ENCODE peak calls at places on chromosomes 4 and X, in four cellular contexts. Y is HCT116, L is K562, J is HepG2. W is an unnamed sample.

GRCh38 chrX:41351923-41352322 is 18.0 kb downstream of the DDX3X start:
- DNase-seq in Y (no peak), L (no peak), J (no peak), W (no peak)

GRCh38 chr4:4985844-4986243 is 33.4 kb downstream of the CYTL1 start:
- DNase-seq in J (no peak), Y (no peak), L (no peak), W (no peak)

GRCh38 chrX:20686256-20686655 is 419.5 kb upstream of the RPS6KA3 start:
- DNase-seq in Y (no peak), L (no peak), J (no peak), W (no peak)

GRCh38 chr4:122908223-122908622 is 14.2 kb downstream of the NUDT6 start:
- DNase-seq in Y (no peak), J (no peak), L (no peak), W (no peak)

GRCh38 chr4:173509031-173510001 is 20.7 kb downstream of the HAND2 start:
- DNase-seq in L (no peak), Y (no peak), J (no peak), W (no peak)

GRCh38 chr4:149823770-149824221 is 8.2 kb upstream of the IQCM start:
- DNase-seq in L (no peak), Y (peak), J (no peak), W (peak)

GRCh38 chr4:173009129-173009823 is 159.3 kb upstream of the GALNT7 start:
- DNase-seq in L (no peak), Y (no peak), J (no peak), W (no peak)

GRCh38 chr4:124278477-124278876 is 434.1 kb downstream of the ANKRD50 start:
- DNase-seq in Y (no peak), J (peak), L (no peak), W (no peak)

GRCh38 chr4:7196731-7197130 is 4.4 kb downstream of the SORCS2 start:
- DNase-seq in L (no peak), J (no peak), Y (no peak), W (no peak)

GRCh38 chrX:40299028-40299479 is 201.3 kb upstream of the BCOR start:
- DNase-seq in Y (no peak), L (no peak), J (no peak), W (no peak)

GRCh38 chr4:24488399-24489164 is 95.8 kb downstream of the DHX15 start:
- DNase-seq in L (peak), Y (peak), J (peak), W (no peak)

GRCh38 chr4:177964061-177964460 is 521.8 kb upstream of the AGA start:
- DNase-seq in Y (no peak), J (no peak), L (no peak), W (no peak)

GRCh38 chrX:8364369-8365141 is 100.1 kb upstream of the VCX3B start:
- DNase-seq in J (peak), Y (no peak), L (no peak), W (no peak)
- TF ChIP-seq TCF7L2 in J (no peak), Y (no peak), L (no peak), W (no peak)

DNA sequence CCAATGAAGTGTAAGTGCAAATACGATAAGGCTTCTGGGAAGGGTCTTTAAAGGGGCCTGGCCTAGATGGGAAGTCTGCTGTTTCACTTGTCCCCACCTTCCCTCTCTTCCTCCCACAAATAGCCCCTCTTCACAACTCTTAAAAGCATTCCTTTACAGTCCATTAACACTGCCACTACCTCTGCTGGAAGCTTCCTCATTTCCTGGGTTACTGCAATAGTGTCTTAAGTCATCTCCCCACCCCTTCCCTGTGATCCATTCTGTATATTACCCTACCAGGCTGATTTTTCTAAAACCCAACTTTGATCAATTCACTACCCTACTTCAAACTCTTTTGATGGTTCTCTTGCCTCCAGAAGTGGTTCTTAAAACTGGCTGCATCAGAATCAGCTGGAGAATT is 8.8 kb upstream of the XIAP start:
- DNase-seq in L (no peak), J (no peak), Y (no peak), W (no peak)
- TF ChIP-seq SIN3A in L (no peak), J (no peak), Y (no peak), W (no peak)

GRCh38 chrX:130414800-130415199 is 13.0 kb downstream of the RBMX2 start:
- DNase-seq in L (no peak), Y (no peak), J (no peak), W (no peak)
- TF ChIP-seq TCF7L2 in L (no peak), Y (no peak), J (no peak), W (no peak)

GRCh38 chr4:83758331-83758730 is 222.4 kb downstream of the GPAT3 start:
- DNase-seq in Y (no peak), J (no peak), L (no peak), W (no peak)

GRCh38 chr4:83753260-83753659 is 217.4 kb downstream of the GPAT3 start:
- DNase-seq in Y (no peak), L (no peak), J (no peak), W (no peak)

GRCh38 chr4:83751336-83751949 is 215.5 kb downstream of the GPAT3 start:
- DNase-seq in L (no peak), Y (peak), J (no peak), W (no peak)

GRCh38 chr4:83757121-83757621 is 221.3 kb downstream of the GPAT3 start:
- DNase-seq in Y (no peak), L (peak), J (no peak), W (no peak)
- TF ChIP-seq SIN3A in Y (no peak), L (no peak), J (no peak), W (no peak)

DNA sequence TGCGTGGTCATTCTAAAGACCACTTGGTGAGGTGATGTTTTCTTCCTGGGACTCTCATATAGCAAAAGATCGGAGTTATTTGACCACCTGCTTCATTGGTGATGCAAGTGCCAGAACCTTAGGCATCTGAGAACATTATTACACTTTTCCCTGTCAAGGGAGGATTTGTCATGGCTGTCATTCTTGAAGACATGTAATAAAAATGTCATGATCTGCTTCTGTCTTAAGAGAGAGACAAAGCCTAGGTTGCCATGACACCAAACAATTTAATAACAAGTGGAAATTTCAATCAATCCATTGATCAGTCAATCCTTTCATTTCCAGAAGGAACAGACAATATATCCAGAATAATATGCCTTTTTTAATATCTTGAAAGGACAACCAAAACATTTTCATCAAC is 97.9 kb upstream of the OR13H1 start:
- DNase-seq in L (no peak), J (no peak), Y (no peak), W (no peak)
- TF ChIP-seq TCF7L2 in L (no peak), J (no peak), Y (no peak), W (no peak)

GRCh38 chrX:38183577-38183976 is 37.1 kb downstream of the SRPX start:
- DNase-seq in L (no peak), J (no peak), Y (no peak), W (no peak)
- TF ChIP-seq SIN3A in L (no peak), J (no peak), Y (no peak), W (no peak)

GRCh38 chrX:71143508-71143907 is 1.1 kb upstream of the NLGN3 start:
- DNase-seq in Y (no peak), L (no peak), J (no peak), W (no peak)

GRCh38 chrX:71147496-71148277 is 3.0 kb downstream of the NLGN3 start:
- DNase-seq in Y (no peak), L (no peak), J (peak), W (no peak)

GRCh38 chrX:71140440-71140839 is 4.2 kb upstream of the NLGN3 start:
- DNase-seq in Y (no peak), J (no peak), L (no peak), W (no peak)

GRCh38 chrX:71148278-71148663 is 3.6 kb downstream of the NLGN3 start:
- DNase-seq in L (no peak), Y (no peak), J (no peak), W (no peak)

DNA sequence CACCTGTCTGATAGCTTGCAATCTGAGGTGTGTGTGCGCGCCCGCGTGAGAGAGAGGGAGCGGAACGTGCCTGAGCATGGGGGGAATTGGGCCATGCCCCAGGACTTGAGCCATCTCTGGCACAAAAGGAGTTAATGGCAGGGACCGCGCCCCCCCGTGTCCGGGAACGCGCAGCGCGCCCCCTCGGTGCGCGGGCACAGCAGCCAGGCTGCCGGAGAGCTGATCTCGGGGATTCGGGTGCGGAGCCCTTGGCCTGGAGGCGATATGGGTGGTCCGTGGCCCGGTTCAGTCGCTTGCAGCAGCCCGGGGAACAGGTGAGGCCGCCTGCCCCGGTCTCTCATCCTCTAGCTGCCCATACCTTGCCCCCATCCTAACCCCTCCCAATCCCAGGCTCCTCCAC is at the start of gene NLGN3:
- DNase-seq in J (no peak), Y (no peak), L (no peak), W (no peak)
- TF ChIP-seq TCF7L2 in J (no peak), Y (no peak), L (no peak), W (no peak)

W was measured in Panc1.